ENCODE peak calls at places on chromosomes 4 and X, in nine cellular contexts. D is astrocyte, W is neural progenitor cell, J is IMR-90, O is LNCaP clone FGC, R is left lung, S is choroid plexus epithelial cell, G is MM.1S, E is cardiac muscle cell. Q is an unnamed sample.

GRCh38 chrX:154369453-154370299 is 4.8 kb downstream of the FLNA start:
- DNase-seq in R (peak), J (peak), D (peak), E (peak), O (no peak), W (peak), G (no peak), S (peak), Q (peak)

GRCh38 chr4:26176621-26177121 is 144.1 kb upstream of the RBPJ start:
- DNase-seq in O (no peak), R (peak), J (peak), D (peak), G (no peak), E (no peak), S (peak), W (peak), Q (peak)

GRCh38 chrX:135432881-135433521 is 11.3 kb downstream of the SMIM10L2A start:
- DNase-seq in G (no peak), O (no peak), S (no peak), E (no peak), W (no peak), D (no peak), R (no peak), J (no peak), Q (no peak)

GRCh38 chr4:10085828-10086505 is 30.6 kb downstream of the WDR1 start:
- DNase-seq in D (no peak), J (no peak), W (no peak), R (no peak), O (no peak), G (no peak), E (no peak), S (peak), Q (no peak)

GRCh38 chr4:18180892-18181291 is 159.3 kb upstream of the LCORL start:
- DNase-seq in R (no peak), G (no peak), D (no peak), S (no peak), W (no peak), E (no peak), J (no peak), O (no peak), Q (no peak)

GRCh38 chrX:100687546-100687945 is 43.5 kb downstream of the SRPX2 start:
- DNase-seq in S (no peak), R (no peak), E (no peak), J (no peak), O (no peak), D (no peak), G (no peak), W (no peak), Q (no peak)

GRCh38 chrX:70096052-70096451 is 33.8 kb downstream of the OTUD6A start:
- DNase-seq in D (no peak), J (peak), G (no peak), W (peak), R (no peak), E (peak), S (peak), O (no peak), Q (peak)

GRCh38 chr4:53592686-53593641 is 1.7 kb upstream of the LNX1 start:
- DNase-seq in O (no peak), J (no peak), G (no peak), R (peak), S (peak), E (peak), D (peak), W (peak), Q (no peak)

GRCh38 chrX:144586756-144587155 is 660.5 kb upstream of the SPANXN1 start:
- DNase-seq in W (no peak), D (no peak), J (no peak), S (peak), O (no peak), G (peak), E (no peak), R (no peak), Q (peak)

GRCh38 chrX:149682956-149683947 is 28.6 kb upstream of the MAGEA11 start:
- DNase-seq in S (no peak), W (peak), E (no peak), R (no peak), D (no peak), G (no peak), O (no peak), J (no peak), Q (no peak)
- H3K4me3 ChIP-seq in S (no peak), W (no peak), E (no peak), R (no peak), D (no peak), G (no peak), O (no peak), J (no peak), Q (no peak)

GRCh38 chr4:11720292-11720691 is 291.6 kb upstream of the HS3ST1 start:
- DNase-seq in D (no peak), W (peak), G (peak), O (no peak), J (peak), E (peak), S (peak), R (no peak), Q (peak)
- TF ChIP-seq CTCF in D (peak), W (peak), G (peak), O (peak), J (peak), E (peak), S (peak), R (peak), Q (peak)

DNA sequence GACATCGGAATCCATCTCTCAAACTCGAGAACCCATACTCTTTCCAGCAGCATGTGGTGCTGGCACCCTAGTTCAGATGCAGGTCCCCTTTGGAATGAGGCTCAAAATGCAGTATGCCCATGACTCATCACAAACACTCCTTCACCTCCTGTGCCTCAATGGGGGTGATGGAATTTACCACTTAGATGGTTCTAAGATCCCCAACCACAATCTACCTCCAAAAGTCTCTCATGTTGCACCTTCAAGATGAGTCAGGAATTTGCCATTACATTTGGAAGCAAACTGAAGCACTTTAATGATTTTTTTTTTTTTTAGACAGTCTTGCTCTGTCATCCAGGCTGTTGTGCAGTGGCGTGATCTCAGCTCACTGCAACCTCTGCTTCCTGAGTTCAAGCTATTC is 8.5 kb upstream of the MID1 start:
- DNase-seq in S (peak), O (no peak), J (no peak), R (no peak), D (peak), E (no peak), G (no peak), W (no peak), Q (no peak)
- H3K4me3 ChIP-seq in S (no peak), O (no peak), J (no peak), R (no peak), D (no peak), E (no peak), G (no peak), W (no peak), Q (no peak)

DNA sequence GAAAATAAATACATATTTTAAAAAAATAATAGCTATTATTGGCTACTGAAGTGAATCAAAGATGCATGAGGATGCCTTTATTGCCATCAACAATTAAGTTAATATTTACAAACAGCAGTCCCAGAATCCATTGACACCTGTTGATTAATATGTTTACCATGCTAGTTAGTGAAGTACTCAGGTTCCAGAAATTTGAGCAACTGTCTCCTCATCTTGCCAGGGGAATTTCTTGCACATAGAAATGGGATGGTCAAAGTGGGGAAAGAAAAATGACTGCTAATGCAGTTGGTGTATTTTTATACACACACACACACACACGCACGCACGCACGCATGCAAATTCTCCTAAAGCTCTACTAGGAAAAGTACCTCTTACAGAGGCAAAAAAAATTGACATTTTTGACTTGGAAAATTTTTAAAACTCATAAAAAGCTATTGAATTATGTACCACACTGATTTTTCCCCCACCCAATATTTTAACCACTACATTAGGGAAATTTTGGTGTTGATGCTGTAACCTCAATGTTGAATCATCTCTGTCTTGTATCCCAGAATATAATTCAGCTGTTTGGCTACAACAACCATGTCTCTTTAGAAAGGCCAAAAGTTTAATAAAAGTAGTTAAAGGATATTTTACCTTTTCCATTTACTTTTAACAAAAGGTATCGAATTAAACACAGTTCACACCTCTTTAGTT is 105.3 kb upstream of the TMEM150C start:
- DNase-seq in G (no peak), J (no peak), D (peak), O (no peak), R (no peak), E (no peak), S (no peak), W (no peak), Q (no peak)
- TF ChIP-seq CTCF in G (no peak), J (no peak), D (no peak), O (no peak), R (no peak), E (no peak), S (no peak), W (no peak), Q (no peak)

GRCh38 chr4:38667005-38667771 is 3.2 kb downstream of the KLF3 start:
- DNase-seq in G (peak), W (peak), S (peak), J (peak), D (peak), O (peak), R (peak), E (peak), Q (peak)
- H3K4me3 ChIP-seq in G (peak), W (peak), S (peak), J (peak), D (peak), O (peak), R (peak), E (peak), Q (peak)

DNA sequence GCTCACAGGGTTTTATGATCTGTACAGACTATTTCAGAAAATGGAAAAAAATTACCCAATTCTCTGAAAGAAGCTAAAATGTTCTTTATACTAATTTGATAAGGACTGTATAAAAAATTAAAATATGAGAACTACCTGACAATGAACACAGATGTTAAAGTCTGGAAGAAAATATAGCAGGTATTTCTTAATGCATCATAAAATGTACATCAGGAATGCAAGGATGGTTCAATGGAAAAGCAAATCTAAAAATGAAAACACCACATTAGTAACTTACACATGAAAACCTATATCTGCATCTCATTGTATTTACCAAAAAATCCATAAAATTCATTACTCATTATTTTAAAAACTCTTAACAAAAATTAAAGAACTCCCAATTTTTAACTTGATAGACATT is 39.4 kb downstream of the ARHGAP6 start:
- DNase-seq in J (no peak), O (no peak), E (no peak), S (peak), R (no peak), G (no peak), W (no peak), D (no peak), Q (no peak)
- TF ChIP-seq CTCF in J (no peak), O (no peak), E (no peak), S (no peak), R (no peak), G (no peak), W (no peak), D (no peak), Q (no peak)

DNA sequence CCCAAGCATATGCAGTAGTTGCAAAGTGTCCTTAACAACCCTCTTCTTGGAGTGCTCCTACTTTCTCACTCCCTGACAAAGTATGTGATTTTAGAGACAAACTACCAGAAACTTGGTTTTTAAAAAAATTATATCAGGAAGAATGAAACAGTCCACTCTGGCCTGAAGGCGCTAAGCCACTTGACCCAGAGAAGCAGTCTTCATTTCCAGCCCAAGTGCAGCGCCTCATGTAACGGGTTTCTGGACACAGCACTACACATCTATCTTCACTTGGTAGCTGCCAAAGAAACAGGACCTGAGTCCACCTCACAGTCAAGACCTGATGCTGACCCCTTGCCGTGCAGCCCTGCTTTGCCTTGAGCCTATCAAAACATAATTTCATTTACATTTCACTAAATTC is 124.8 kb upstream of the MAP3K15 start:
- DNase-seq in O (no peak), J (no peak), G (no peak), W (no peak), E (no peak), R (no peak), S (no peak), D (no peak), Q (no peak)
- H3K4me3 ChIP-seq in O (no peak), J (no peak), G (no peak), W (no peak), E (no peak), R (no peak), S (no peak), D (no peak), Q (no peak)

GRCh38 chrX:149950681-149951080 is 12.4 kb upstream of the EOLA2 start:
- DNase-seq in G (peak), D (peak), J (peak), W (peak), S (peak), E (peak), O (peak), R (no peak), Q (peak)
- TF ChIP-seq CTCF in G (peak), D (peak), J (peak), W (peak), S (peak), E (peak), O (peak), R (no peak), Q (peak)

GRCh38 chr4:40212674-40213504 is 16.1 kb downstream of the RHOH start:
- DNase-seq in R (no peak), S (peak), G (no peak), E (no peak), J (peak), D (peak), O (no peak), W (no peak), Q (peak)
- H3K4me3 ChIP-seq in R (no peak), S (no peak), G (no peak), E (no peak), J (no peak), D (no peak), O (no peak), W (no peak), Q (no peak)

GRCh38 chr4:37421614-37422013 is 177.1 kb downstream of the NWD2 start:
- DNase-seq in G (no peak), R (no peak), J (no peak), S (no peak), E (no peak), W (no peak), O (no peak), D (no peak), Q (no peak)
- TF ChIP-seq CTCF in G (no peak), R (no peak), J (no peak), S (no peak), E (no peak), W (no peak), O (no peak), D (no peak), Q (no peak)